ENCODE peak calls at places on chromosome 20, in four cellular contexts. K, G, O and R are unnamed samples.

GRCh38 chr20:17935186-17935585 is 33.4 kb downstream of the SNX5 start:
- DNase-seq in O (no peak), G (no peak), K (no peak), R (no peak)

GRCh38 chr20:59004763-59005522 is 2.1 kb downstream of the CTSZ start:
- DNase-seq in O (no peak), G (peak), K (peak), R (no peak)

GRCh38 chr20:10433623-10434466 is at the start of gene MKKS:
- DNase-seq in K (no peak), G (peak), O (peak), R (peak)

GRCh38 chr20:33561981-33562601 is 72.2 kb downstream of the CBFA2T2 start:
- DNase-seq in O (peak), G (peak), K (no peak), R (no peak)

GRCh38 chr20:56202493-56203077 is 45.9 kb upstream of the MC3R start:
- DNase-seq in K (no peak), G (peak), O (peak), R (no peak)

GRCh38 chr20:50730765-50731054 is 670 bp upstream of the PARD6B start:
- DNase-seq in G (no peak), O (no peak), K (no peak), R (no peak)

GRCh38 chr20:6502999-6503398 is 264.5 kb upstream of the BMP2 start:
- DNase-seq in G (no peak), K (no peak), O (no peak), R (no peak)

GRCh38 chr20:9392892-9393857 is 121.2 kb upstream of the LAMP5 start:
- DNase-seq in O (peak), G (peak), K (no peak), R (peak)

GRCh38 chr20:37890108-37890507 is 12.8 kb upstream of the VSTM2L start:
- DNase-seq in O (no peak), G (no peak), K (peak), R (no peak)

GRCh38 chr20:10531848-10532247 is 96.7 kb downstream of the SLX4IP start:
- DNase-seq in K (no peak), G (no peak), O (no peak), R (no peak)

GRCh38 chr20:42258568-42258967 is 640.4 kb upstream of the CHD6 start:
- DNase-seq in O (no peak), G (no peak), K (no peak), R (no peak)

GRCh38 chr20:54339093-54339492 is 131.2 kb downstream of the PFDN4 start:
- DNase-seq in G (no peak), K (no peak), O (no peak), R (no peak)

GRCh38 chr20:11814276-11814675 is 103.4 kb upstream of the BTBD3 start:
- DNase-seq in G (no peak), O (no peak), K (no peak), R (no peak)

GRCh38 chr20:11813106-11813890 is 104.4 kb upstream of the BTBD3 start:
- DNase-seq in O (no peak), K (no peak), G (no peak), R (no peak)

GRCh38 chr20:11807070-11807741 is 110.5 kb upstream of the BTBD3 start:
- DNase-seq in O (no peak), G (no peak), K (no peak), R (no peak)

DNA sequence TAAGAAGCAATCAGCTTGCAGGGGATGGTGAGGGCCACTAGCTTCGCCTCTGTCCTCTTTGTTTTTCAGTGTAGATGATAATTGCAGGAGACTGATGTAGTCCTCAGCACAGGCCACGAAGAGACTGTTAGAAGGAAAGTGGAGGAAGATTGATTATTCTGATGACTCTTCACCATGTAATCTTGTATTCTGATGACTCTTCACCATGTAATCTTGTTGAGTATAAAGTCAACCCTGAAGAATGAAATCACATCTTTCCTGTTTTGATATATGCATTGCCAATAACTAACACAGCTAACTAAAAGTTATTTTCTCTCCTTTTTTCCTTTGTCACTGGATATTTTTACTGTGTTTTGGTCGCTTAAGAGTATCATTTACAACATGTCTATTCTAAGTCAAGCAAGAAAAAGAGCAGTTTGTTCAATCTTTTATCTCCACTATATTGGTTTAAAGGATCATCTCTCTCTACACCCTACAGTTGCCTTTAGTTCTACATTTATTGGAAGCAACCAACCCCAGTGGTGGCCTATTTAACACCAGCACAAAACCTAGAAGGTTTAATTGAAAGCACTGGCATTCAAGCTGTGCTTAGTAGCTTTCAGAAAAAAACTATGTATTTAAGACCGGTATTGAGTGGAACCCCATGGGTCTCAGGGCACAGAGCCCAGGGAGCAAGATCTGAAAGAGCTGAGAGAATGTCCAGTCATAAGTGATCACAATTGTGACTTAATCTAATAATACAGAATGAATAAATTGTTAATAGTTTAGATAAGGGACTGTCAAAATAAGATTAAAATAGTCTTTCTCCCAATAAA is 107.2 kb upstream of the BTBD3 start:
- DNase-seq in G (no peak), O (no peak), K (no peak), R (no peak)
- TF ChIP-seq KDM1A in G (no peak), O (no peak), K (no peak), R (no peak)

DNA sequence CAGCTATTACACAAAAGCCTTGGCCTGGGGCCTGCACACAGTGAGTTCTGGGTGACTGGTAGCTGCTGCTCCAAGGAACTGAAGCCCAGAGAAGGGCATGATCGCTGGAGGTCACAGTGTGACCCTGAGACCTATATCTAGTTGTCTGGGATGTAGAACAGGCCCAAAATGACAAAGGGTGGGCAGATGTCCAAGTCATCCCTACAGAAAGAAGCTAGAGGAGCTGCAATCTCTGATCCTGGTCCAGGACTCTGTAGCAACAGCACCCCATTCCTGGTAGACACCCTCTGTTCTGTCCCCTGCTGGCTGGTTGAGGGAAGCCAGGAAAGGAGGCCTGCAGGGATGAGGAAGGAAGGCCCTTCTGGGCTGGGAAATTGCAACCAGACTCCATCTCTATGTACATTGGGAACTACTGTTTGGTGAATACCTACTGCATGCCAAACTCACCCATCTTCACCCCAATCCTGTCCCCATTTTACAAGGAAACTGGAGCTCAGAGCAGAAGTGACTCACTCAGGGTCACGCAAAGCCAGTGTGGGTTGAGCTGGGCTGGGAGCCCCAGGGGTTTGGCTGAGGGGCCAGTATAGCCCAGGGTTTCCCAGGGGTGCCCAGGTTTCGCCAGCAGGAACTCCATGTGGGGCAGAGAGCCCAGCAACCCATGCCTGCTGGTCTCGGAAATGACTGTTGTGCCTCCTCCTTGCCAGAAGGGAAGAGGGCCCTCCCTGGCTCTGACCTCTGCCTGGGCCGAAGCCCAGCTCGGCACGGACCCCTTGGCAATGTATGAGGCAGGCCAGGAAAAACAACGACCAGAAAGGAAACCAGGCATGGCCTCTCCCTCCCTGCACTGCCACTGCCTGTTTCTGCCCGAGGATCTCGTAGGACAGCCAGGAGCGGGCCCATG is 44.9 kb upstream of the TLDC2 start:
- DNase-seq in O (no peak), K (no peak), G (no peak), R (no peak)
- H3K9ac ChIP-seq in O (no peak), K (no peak), G (no peak), R (no peak)

DNA sequence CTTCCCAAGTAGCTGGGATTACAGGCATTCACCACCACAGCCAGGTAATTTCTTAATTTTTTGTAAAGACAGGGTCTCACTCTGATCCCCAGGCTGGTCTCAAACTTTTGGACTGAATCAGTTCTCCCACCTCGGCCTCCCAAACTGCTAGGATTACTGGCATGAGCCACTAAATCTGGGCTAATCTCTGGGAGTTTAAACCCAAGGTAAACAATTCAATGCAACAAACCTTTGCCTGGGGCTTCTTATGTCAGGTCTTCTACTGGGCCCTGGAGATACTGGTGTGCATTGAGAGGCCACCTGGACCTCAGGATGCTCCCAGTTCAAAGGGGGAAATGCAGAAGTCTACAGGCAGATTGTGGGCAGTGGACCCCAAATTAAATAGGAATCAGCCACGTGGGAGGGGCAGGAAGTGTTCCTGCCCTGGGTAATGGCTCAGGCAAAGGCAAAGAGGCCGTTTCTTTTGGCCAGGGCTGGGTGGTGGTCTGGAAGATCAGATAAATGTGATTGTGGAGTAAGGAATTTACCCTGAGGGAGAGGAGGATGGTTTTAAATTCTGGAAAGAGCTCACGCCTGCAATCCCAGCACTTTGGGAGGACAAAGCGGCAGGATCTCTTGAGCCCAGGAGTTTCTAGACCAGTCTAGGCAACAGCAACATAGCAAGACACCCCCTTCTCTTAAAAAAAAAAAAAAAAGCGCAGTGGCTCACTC is 1.3 kb upstream of the MYBL2 start:
- DNase-seq in G (no peak), K (no peak), O (no peak), R (no peak)
- TF ChIP-seq ATF2 in G (no peak), K (no peak), O (no peak), R (no peak)

GRCh38 chr20:51747182-51747911 is 20.8 kb downstream of the ATP9A start:
- DNase-seq in K (no peak), G (no peak), O (no peak), R (no peak)

GRCh38 chr20:51750770-51751388 is 17.3 kb downstream of the ATP9A start:
- DNase-seq in G (no peak), K (no peak), O (no peak), R (no peak)

GRCh38 chr20:51750037-51750769 is 18.0 kb downstream of the ATP9A start:
- DNase-seq in K (no peak), O (no peak), G (peak), R (no peak)

GRCh38 chr20:51752343-51752951 is 15.7 kb downstream of the ATP9A start:
- DNase-seq in O (no peak), K (no peak), G (peak), R (no peak)

DNA sequence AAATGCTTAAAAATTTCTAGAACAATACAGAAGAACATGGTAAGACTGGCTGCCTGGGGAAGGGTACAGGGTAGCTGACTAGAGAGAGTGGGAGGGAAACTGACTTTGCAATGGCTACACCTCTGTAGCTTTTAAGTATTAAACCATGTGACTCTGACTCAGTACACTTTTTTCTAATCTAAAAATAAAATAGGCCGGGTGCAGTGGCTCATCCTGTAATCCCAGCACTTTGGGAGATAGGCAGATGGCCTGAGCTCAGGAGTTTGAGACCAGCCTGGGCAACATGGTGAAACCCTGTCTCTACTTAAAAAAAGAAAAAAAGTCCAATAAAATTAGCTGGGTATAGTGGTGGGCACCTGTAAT is 18.5 kb downstream of the ATP9A start:
- DNase-seq in O (no peak), G (no peak), K (no peak), R (no peak)
- TF ChIP-seq KDM1A in O (no peak), G (no peak), K (no peak), R (no peak)

GRCh38 chr20:4950841-4951240 is 50.5 kb downstream of the SLC23A2 start:
- DNase-seq in G (no peak), O (no peak), K (no peak), R (no peak)

GRCh38 chr20:4950437-4950836 is 50.9 kb downstream of the SLC23A2 start:
- DNase-seq in G (no peak), O (no peak), K (no peak), R (no peak)

GRCh38 chr20:4951299-4951698 is 50.0 kb downstream of the SLC23A2 start:
- DNase-seq in K (no peak), O (no peak), G (no peak), R (no peak)

GRCh38 chr20:4947817-4948559 is 53.3 kb downstream of the SLC23A2 start:
- DNase-seq in G (no peak), K (no peak), O (no peak), R (no peak)

GRCh38 chr20:4949833-4950178 is 51.5 kb downstream of the SLC23A2 start:
- DNase-seq in O (no peak), G (peak), K (no peak), R (no peak)
- H3K9ac ChIP-seq in O (no peak), G (no peak), K (no peak), R (no peak)

DNA sequence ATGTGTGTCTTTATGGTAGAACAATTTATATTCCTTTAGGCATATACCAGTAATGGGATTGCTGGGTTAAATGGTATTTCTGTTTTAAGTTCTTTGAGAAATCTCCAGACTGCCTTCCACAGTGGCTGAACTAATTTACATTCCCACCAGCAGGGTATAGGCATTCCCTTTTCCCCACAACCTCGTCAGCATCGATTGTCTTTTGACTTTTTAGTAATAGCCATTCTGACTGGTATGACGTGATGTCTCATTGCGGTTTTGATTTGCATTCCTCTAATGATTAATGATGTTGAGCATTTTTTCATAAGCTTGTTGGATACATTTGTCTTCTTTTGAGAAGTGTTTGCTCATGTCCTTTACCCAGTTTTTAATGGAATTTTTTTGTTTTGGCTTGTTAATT is 5.3 kb upstream of the TASP1 start:
- DNase-seq in G (no peak), K (no peak), O (no peak), R (no peak)
- TF ChIP-seq ATF2 in G (no peak), K (no peak), O (no peak), R (no peak)

GRCh38 chr20:62337558-62338293 is 29.4 kb downstream of the LAMA5 start:
- DNase-seq in G (no peak), O (no peak), K (peak), R (no peak)
- TF ChIP-seq KDM1A in G (no peak), O (no peak), K (no peak), R (no peak)

GRCh38 chr20:13786143-13786828 is 1.5 kb downstream of the NDUFAF5 start:
- DNase-seq in K (no peak), O (peak), G (no peak), R (no peak)

GRCh38 chr20:13778827-13779226 is 5.9 kb downstream of the ESF1 start:
- DNase-seq in O (no peak), G (no peak), K (no peak), R (no peak)

GRCh38 chr20:13784893-13785715 is at the start of the genes ESF1 and NDUFAF5:
- DNase-seq in O (peak), G (peak), K (peak), R (peak)

GRCh38 chr20:13784271-13784892 is 337 bp downstream of the ESF1 start:
- DNase-seq in K (no peak), O (no peak), G (no peak), R (no peak)

DNA sequence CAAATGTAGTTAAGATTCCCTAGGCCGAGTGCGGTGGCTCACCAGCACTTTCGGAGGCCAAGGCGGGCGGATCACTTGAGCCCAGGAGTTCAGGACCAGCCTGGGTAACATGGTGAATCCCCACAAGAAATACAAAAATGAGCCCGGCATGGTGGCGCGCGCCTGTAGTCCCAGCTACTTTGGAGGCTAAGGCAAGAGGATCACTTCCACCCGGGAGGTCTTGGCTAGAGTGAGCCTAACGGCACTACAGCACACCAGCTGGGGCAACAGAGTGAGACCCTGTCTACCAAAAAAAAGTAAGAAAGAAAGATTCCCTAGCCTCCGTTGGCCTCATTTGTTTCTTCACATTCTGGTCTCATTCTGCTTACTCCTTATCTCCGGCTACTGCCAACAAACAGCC is 1.2 kb downstream of the ESF1 start:
- DNase-seq in O (no peak), G (no peak), K (no peak), R (no peak)
- H3K9ac ChIP-seq in O (peak), G (peak), K (no peak), R (no peak)

GRCh38 chr20:63847374-63848002 is 13.8 kb upstream of the ABHD16B start:
- DNase-seq in K (no peak), O (peak), G (no peak), R (no peak)
- TF ChIP-seq ATF2 in K (no peak), O (no peak), G (no peak), R (no peak)